ENCODE peak calls at places on chromosomes 1 and 21, in eight cellular contexts. One of them, this sample, is unnamed.

GRCh38 chr1:209493584-209493983 is 89.9 kb upstream of the CAMK1G start:
- DNase-seq in PC-3: no peak
- DNase-seq in hepatocyte: no peak
- DNase-seq in GM23248: no peak
- DNase-seq in GM23338: no peak
- DNase-seq in neural progenitor cell: no peak
- DNase-seq in OCI-LY7: no peak
- DNase-seq in SK-N-SH: no peak
- DNase-seq in this sample: no peak

GRCh38 chr1:183070923-183071618 is 47.9 kb downstream of the LAMC1 start:
- DNase-seq in PC-3: peak; percentile 69
- DNase-seq in hepatocyte: no peak
- DNase-seq in GM23248: peak; percentile 87
- DNase-seq in GM23338: peak; percentile 42
- DNase-seq in neural progenitor cell: no peak
- DNase-seq in OCI-LY7: peak; percentile 75
- DNase-seq in SK-N-SH: no peak
- DNase-seq in this sample: peak; percentile 97

GRCh38 chr1:88935522-88936222 is 44.3 kb upstream of the GTF2B start:
- DNase-seq in PC-3: peak; percentile 51
- DNase-seq in hepatocyte: peak; percentile 56
- DNase-seq in GM23248: peak; percentile 54
- DNase-seq in GM23338: peak; percentile 45
- DNase-seq in neural progenitor cell: peak; percentile 50
- DNase-seq in OCI-LY7: peak; percentile 59
- DNase-seq in SK-N-SH: peak; percentile 46
- DNase-seq in this sample: peak; percentile 47

GRCh38 chr1:169427081-169427611 is at the start of gene CCDC181:
- DNase-seq in PC-3: no peak
- DNase-seq in hepatocyte: peak; percentile 78
- DNase-seq in GM23248: peak; percentile 41
- DNase-seq in GM23338: peak; percentile 97
- DNase-seq in neural progenitor cell: peak; percentile 97
- DNase-seq in OCI-LY7: no peak
- DNase-seq in SK-N-SH: peak; percentile 84
- DNase-seq in this sample: peak; percentile 53

GRCh38 chr1:2583331-2583791 is 3.2 kb upstream of the PRXL2B start:
- DNase-seq in PC-3: no peak
- DNase-seq in hepatocyte: peak; percentile 43
- DNase-seq in GM23248: peak; percentile 19
- DNase-seq in GM23338: peak; percentile 41
- DNase-seq in neural progenitor cell: no peak
- DNase-seq in OCI-LY7: no peak
- DNase-seq in SK-N-SH: no peak
- DNase-seq in this sample: no peak

GRCh38 chr1:113057006-113057405 is 16.0 kb upstream of the LRIG2 start:
- DNase-seq in PC-3: no peak
- DNase-seq in hepatocyte: no peak
- DNase-seq in GM23248: no peak
- DNase-seq in GM23338: peak; percentile 41
- DNase-seq in neural progenitor cell: peak; percentile 19
- DNase-seq in OCI-LY7: peak; percentile 43
- DNase-seq in SK-N-SH: peak; percentile 47
- DNase-seq in this sample: peak; percentile 6

GRCh38 chr1:196608401-196609113 is at the start of gene KCNT2:
- DNase-seq in PC-3: no peak
- DNase-seq in hepatocyte: peak; percentile 84
- DNase-seq in GM23248: peak; percentile 60
- DNase-seq in GM23338: peak; percentile 99
- DNase-seq in neural progenitor cell: peak; percentile 97
- DNase-seq in OCI-LY7: no peak
- DNase-seq in SK-N-SH: peak; percentile 90
- DNase-seq in this sample: no peak

GRCh38 chr1:35191429-35192055 is 1.4 kb downstream of the SFPQ start:
- DNase-seq in PC-3: no peak
- DNase-seq in hepatocyte: no peak
- DNase-seq in GM23248: no peak
- DNase-seq in GM23338: no peak
- DNase-seq in neural progenitor cell: no peak
- DNase-seq in OCI-LY7: no peak
- DNase-seq in SK-N-SH: no peak
- DNase-seq in this sample: peak; percentile 15

GRCh38 chr1:185439727-185440415 is 122.8 kb upstream of the IVNS1ABP start:
- DNase-seq in PC-3: peak; percentile 83
- DNase-seq in hepatocyte: peak; percentile 57
- DNase-seq in GM23248: peak; percentile 95
- DNase-seq in GM23338: no peak
- DNase-seq in neural progenitor cell: no peak
- DNase-seq in OCI-LY7: no peak
- DNase-seq in SK-N-SH: no peak
- DNase-seq in this sample: no peak

GRCh38 chr21:17461014-17461413 is 51.8 kb upstream of the CXADR start:
- DNase-seq in PC-3: peak; percentile 31
- DNase-seq in hepatocyte: peak; percentile 36
- DNase-seq in GM23248: peak; percentile 91
- DNase-seq in GM23338: no peak
- DNase-seq in neural progenitor cell: no peak
- DNase-seq in OCI-LY7: no peak
- DNase-seq in SK-N-SH: no peak
- DNase-seq in this sample: no peak

GRCh38 chr1:27633298-27633610 is 1.7 kb downstream of the FGR start:
- DNase-seq in PC-3: no peak
- DNase-seq in hepatocyte: no peak
- DNase-seq in GM23248: no peak
- DNase-seq in GM23338: no peak
- DNase-seq in neural progenitor cell: no peak
- DNase-seq in OCI-LY7: no peak
- DNase-seq in SK-N-SH: no peak
- DNase-seq in this sample: no peak

GRCh38 chr1:60564856-60565445 is 491.4 kb upstream of the C1orf87 start:
- DNase-seq in PC-3: no peak
- DNase-seq in hepatocyte: no peak
- DNase-seq in GM23248: no peak
- DNase-seq in GM23338: no peak
- DNase-seq in neural progenitor cell: no peak
- DNase-seq in OCI-LY7: no peak
- DNase-seq in SK-N-SH: no peak
- DNase-seq in this sample: no peak

GRCh38 chr1:113247355-113247754 is 143.0 kb upstream of the MAGI3 start:
- DNase-seq in PC-3: peak; percentile 8
- DNase-seq in hepatocyte: no peak
- DNase-seq in GM23248: no peak
- DNase-seq in GM23338: no peak
- DNase-seq in neural progenitor cell: no peak
- DNase-seq in OCI-LY7: no peak
- DNase-seq in SK-N-SH: no peak
- DNase-seq in this sample: no peak

GRCh38 chr1:46401964-46402626 is 8.0 kb downstream of the FAAH start:
- DNase-seq in PC-3: peak; percentile 56
- DNase-seq in hepatocyte: peak; percentile 89
- DNase-seq in GM23248: peak; percentile 97
- DNase-seq in GM23338: peak; percentile 89
- DNase-seq in neural progenitor cell: peak; percentile 20
- DNase-seq in OCI-LY7: peak; percentile 29
- DNase-seq in SK-N-SH: no peak
- DNase-seq in this sample: no peak

GRCh38 chr1:182635871-182636270 is 31.7 kb upstream of the RGS16 start:
- DNase-seq in PC-3: no peak
- DNase-seq in hepatocyte: no peak
- DNase-seq in GM23248: no peak
- DNase-seq in GM23338: no peak
- DNase-seq in neural progenitor cell: no peak
- DNase-seq in OCI-LY7: no peak
- DNase-seq in SK-N-SH: no peak
- DNase-seq in this sample: no peak

GRCh38 chr1:3606779-3607702 is 4.3 kb downstream of the MEGF6 start:
- DNase-seq in PC-3: no peak
- DNase-seq in hepatocyte: no peak
- DNase-seq in GM23248: no peak
- DNase-seq in GM23338: no peak
- DNase-seq in neural progenitor cell: no peak
- DNase-seq in OCI-LY7: no peak
- DNase-seq in SK-N-SH: no peak
- DNase-seq in this sample: no peak

GRCh38 chr1:205699416-205699815 is 19.1 kb upstream of the SLC45A3 start:
- DNase-seq in PC-3: no peak
- DNase-seq in hepatocyte: no peak
- DNase-seq in GM23248: no peak
- DNase-seq in GM23338: no peak
- DNase-seq in neural progenitor cell: no peak
- DNase-seq in OCI-LY7: no peak
- DNase-seq in SK-N-SH: no peak
- DNase-seq in this sample: no peak

GRCh38 chr1:3725366-3725765 is 26.9 kb upstream of the CCDC27 start:
- DNase-seq in PC-3: no peak
- DNase-seq in hepatocyte: no peak
- DNase-seq in GM23248: no peak
- DNase-seq in GM23338: no peak
- DNase-seq in neural progenitor cell: no peak
- DNase-seq in OCI-LY7: no peak
- DNase-seq in SK-N-SH: no peak
- DNase-seq in this sample: no peak

GRCh38 chr21:33201945-33202344 is 27.8 kb upstream of the IFNAR2 start:
- DNase-seq in PC-3: no peak
- DNase-seq in hepatocyte: no peak
- DNase-seq in GM23248: peak; percentile 37
- DNase-seq in GM23338: no peak
- DNase-seq in neural progenitor cell: no peak
- DNase-seq in OCI-LY7: no peak
- DNase-seq in SK-N-SH: no peak
- DNase-seq in this sample: no peak

GRCh38 chr1:94191216-94191615 is 46.2 kb downstream of the ARHGAP29 start:
- DNase-seq in PC-3: no peak
- DNase-seq in hepatocyte: no peak
- DNase-seq in GM23248: no peak
- DNase-seq in GM23338: no peak
- DNase-seq in neural progenitor cell: no peak
- DNase-seq in OCI-LY7: no peak
- DNase-seq in SK-N-SH: no peak
- DNase-seq in this sample: no peak
- TF ChIP-seq EZH2phosphoT487 in PC-3: no peak
- TF ChIP-seq EZH2phosphoT487 in hepatocyte: no peak
- TF ChIP-seq EZH2phosphoT487 in GM23248: no peak
- TF ChIP-seq EZH2phosphoT487 in GM23338: no peak
- TF ChIP-seq EZH2phosphoT487 in neural progenitor cell: no peak
- TF ChIP-seq EZH2phosphoT487 in OCI-LY7: no peak
- TF ChIP-seq EZH2phosphoT487 in SK-N-SH: no peak
- TF ChIP-seq EZH2phosphoT487 in this sample: no peak

DNA sequence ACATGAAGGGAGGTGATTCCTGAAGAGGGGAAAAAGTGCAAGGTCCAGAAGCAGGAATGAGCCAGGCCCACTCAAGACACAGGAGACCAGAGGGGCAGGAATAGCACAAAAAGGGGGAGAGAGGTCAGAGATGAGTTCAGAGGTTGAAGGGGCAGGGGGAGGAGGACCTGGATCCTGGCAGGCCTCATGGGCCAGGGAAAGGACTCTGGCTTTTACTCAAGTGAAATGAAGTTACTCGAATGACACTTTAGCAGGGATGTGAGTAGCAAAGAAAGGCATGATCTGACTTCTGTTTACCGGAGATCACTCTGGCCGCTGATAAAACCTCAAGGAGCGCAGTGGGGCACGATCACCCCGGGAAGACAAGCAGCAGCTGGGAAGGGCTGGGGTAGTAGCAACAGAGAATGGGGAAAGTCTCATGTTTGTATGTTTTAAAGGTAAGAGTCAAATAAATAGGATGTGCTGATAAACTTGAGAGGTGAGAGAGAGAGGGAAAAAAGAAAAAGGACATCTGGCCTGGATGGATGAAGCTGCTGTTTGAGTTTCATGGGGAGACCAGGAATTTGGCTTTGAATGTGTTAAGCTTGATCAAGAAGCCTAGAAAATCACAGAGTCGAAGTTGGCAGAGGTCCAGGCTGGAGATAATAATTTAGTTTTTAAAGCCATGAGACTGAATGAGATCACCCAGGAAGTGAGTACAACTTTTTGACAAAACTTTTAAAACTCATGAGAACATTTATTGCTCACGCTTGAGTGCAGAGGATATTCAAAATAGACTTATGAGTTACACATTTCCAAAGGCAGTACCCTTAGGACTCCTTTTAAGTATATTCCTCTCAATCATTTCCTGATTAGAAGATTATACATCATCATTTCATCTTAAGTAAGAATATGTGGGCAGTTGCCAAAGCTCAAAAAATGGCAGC is 156.0 kb downstream of the RERE start:
- DNase-seq in PC-3: peak; percentile 96
- DNase-seq in hepatocyte: peak; percentile 56
- DNase-seq in GM23248: peak; percentile 89
- DNase-seq in GM23338: peak; percentile 36
- DNase-seq in neural progenitor cell: no peak
- DNase-seq in OCI-LY7: no peak
- DNase-seq in SK-N-SH: no peak
- DNase-seq in this sample: no peak
- H3K79me2 ChIP-seq in PC-3: peaks cover 82% of the 10 kb centered on the region
- H3K79me2 ChIP-seq in hepatocyte: peaks cover 93% of the 10 kb centered on the region
- H3K79me2 ChIP-seq in GM23248: peaks cover 72% of the 10 kb centered on the region
- H3K79me2 ChIP-seq in GM23338: peaks cover 100% of the 10 kb centered on the region
- H3K79me2 ChIP-seq in neural progenitor cell: peaks cover 100% of the 10 kb centered on the region
- H3K79me2 ChIP-seq in OCI-LY7: peaks cover 27% of the 10 kb centered on the region
- H3K79me2 ChIP-seq in SK-N-SH: peaks cover 81% of the 10 kb centered on the region
- H3K79me2 ChIP-seq in this sample: peaks cover 72% of the 10 kb centered on the region

GRCh38 chr1:29669912-29670311 is 433.6 kb downstream of the PTPRU start:
- DNase-seq in PC-3: no peak
- DNase-seq in hepatocyte: no peak
- DNase-seq in GM23248: no peak
- DNase-seq in GM23338: no peak
- DNase-seq in neural progenitor cell: no peak
- DNase-seq in OCI-LY7: no peak
- DNase-seq in SK-N-SH: no peak
- DNase-seq in this sample: no peak

GRCh38 chr1:29668761-29669487 is 432.6 kb downstream of the PTPRU start:
- DNase-seq in PC-3: no peak
- DNase-seq in hepatocyte: no peak
- DNase-seq in GM23248: no peak
- DNase-seq in GM23338: no peak
- DNase-seq in neural progenitor cell: no peak
- DNase-seq in OCI-LY7: no peak
- DNase-seq in SK-N-SH: no peak
- DNase-seq in this sample: no peak

GRCh38 chr1:29669488-29669871 is 433.2 kb downstream of the PTPRU start:
- DNase-seq in PC-3: no peak
- DNase-seq in hepatocyte: no peak
- DNase-seq in GM23248: no peak
- DNase-seq in GM23338: no peak
- DNase-seq in neural progenitor cell: no peak
- DNase-seq in OCI-LY7: no peak
- DNase-seq in SK-N-SH: no peak
- DNase-seq in this sample: no peak

GRCh38 chr1:29664711-29665110 is 428.4 kb downstream of the PTPRU start:
- DNase-seq in PC-3: no peak
- DNase-seq in hepatocyte: no peak
- DNase-seq in GM23248: no peak
- DNase-seq in GM23338: no peak
- DNase-seq in neural progenitor cell: peak; percentile 34
- DNase-seq in OCI-LY7: no peak
- DNase-seq in SK-N-SH: no peak
- DNase-seq in this sample: no peak
- TF ChIP-seq EZH2phosphoT487 in PC-3: no peak
- TF ChIP-seq EZH2phosphoT487 in hepatocyte: no peak
- TF ChIP-seq EZH2phosphoT487 in GM23248: no peak
- TF ChIP-seq EZH2phosphoT487 in GM23338: no peak
- TF ChIP-seq EZH2phosphoT487 in neural progenitor cell: no peak
- TF ChIP-seq EZH2phosphoT487 in OCI-LY7: no peak
- TF ChIP-seq EZH2phosphoT487 in SK-N-SH: no peak
- TF ChIP-seq EZH2phosphoT487 in this sample: no peak

GRCh38 chr1:10228528-10228927 is 18.2 kb downstream of the KIF1B start:
- DNase-seq in PC-3: no peak
- DNase-seq in hepatocyte: no peak
- DNase-seq in GM23248: no peak
- DNase-seq in GM23338: no peak
- DNase-seq in neural progenitor cell: no peak
- DNase-seq in OCI-LY7: no peak
- DNase-seq in SK-N-SH: no peak
- DNase-seq in this sample: no peak
- H3K79me2 ChIP-seq in PC-3: peaks cover 83% of the 10 kb centered on the region
- H3K79me2 ChIP-seq in hepatocyte: peaks cover 96% of the 10 kb centered on the region
- H3K79me2 ChIP-seq in GM23248: peaks cover 100% of the 10 kb centered on the region
- H3K79me2 ChIP-seq in GM23338: peaks cover 93% of the 10 kb centered on the region
- H3K79me2 ChIP-seq in neural progenitor cell: peaks cover 98% of the 10 kb centered on the region
- H3K79me2 ChIP-seq in OCI-LY7: no peaks in the 10 kb centered on the region
- H3K79me2 ChIP-seq in SK-N-SH: peaks cover 100% of the 10 kb centered on the region
- H3K79me2 ChIP-seq in this sample: peaks cover 84% of the 10 kb centered on the region